ENCODE peak calls at places on chromosomes 12 and 14, in eight cellular contexts. Q, I, H, K, W, U, E and O are unnamed samples.

GRCh38 chr12:68613209-68613904 is 2.7 kb downstream of the RAP1B start:
- DNase-seq in Q (no peak), I (no peak), H (no peak), K (no peak), W (no peak), U (no peak), E (no peak), O (no peak)

GRCh38 chr12:88615490-88615889 is 35.2 kb upstream of the KITLG start:
- DNase-seq in Q (no peak), I (no peak), H (no peak), K (no peak), W (no peak), U (no peak), E (no peak), O (no peak)

GRCh38 chr12:50828121-50828520 is 14.6 kb upstream of the TMPRSS12 start:
- DNase-seq in Q (no peak), I (no peak), H (no peak), K (no peak), W (no peak), U (no peak), E (no peak), O (no peak)

GRCh38 chr12:58548801-58549200 is 371.5 kb downstream of the LRIG3 start:
- DNase-seq in Q (no peak), I (no peak), H (no peak), K (no peak), W (no peak), U (no peak), E (no peak), O (no peak)

GRCh38 chr14:67570453-67570852 is 29.6 kb downstream of the PIGH start:
- DNase-seq in Q (no peak), I (no peak), H (peak), K (no peak), W (no peak), U (no peak), E (no peak), O (no peak)

GRCh38 chr12:106493531-106493930 is 89.3 kb upstream of the RFX4 start:
- DNase-seq in Q (no peak), I (peak), H (no peak), K (no peak), W (no peak), U (no peak), E (no peak), O (no peak)

GRCh38 chr14:81416233-81416927 is 16.3 kb upstream of the STON2 start:
- DNase-seq in Q (no peak), I (no peak), H (no peak), K (no peak), W (no peak), U (no peak), E (no peak), O (no peak)

GRCh38 chr14:74905595-74906142 is 17.4 kb downstream of the RPS6KL1 start:
- DNase-seq in Q (peak), I (no peak), H (peak), K (peak), W (peak), U (no peak), E (no peak), O (peak)

GRCh38 chr14:69191340-69192111 is at the start of gene EXD2:
- DNase-seq in Q (peak), I (peak), H (peak), K (peak), W (peak), U (peak), E (peak), O (peak)

GRCh38 chr12:75294797-75295196 is 35.3 kb downstream of the CAPS2 start:
- DNase-seq in Q (no peak), I (no peak), H (no peak), K (no peak), W (no peak), U (no peak), E (no peak), O (no peak)

GRCh38 chr12:75291014-75291413 is 39.1 kb downstream of the CAPS2 start:
- DNase-seq in Q (no peak), I (no peak), H (no peak), K (no peak), W (no peak), U (no peak), E (no peak), O (no peak)

GRCh38 chr12:75294338-75294737 is 35.8 kb downstream of the CAPS2 start:
- DNase-seq in Q (no peak), I (no peak), H (no peak), K (no peak), W (no peak), U (no peak), E (no peak), O (no peak)

GRCh38 chr12:75289678-75290200 is 40.4 kb downstream of the CAPS2 start:
- DNase-seq in Q (no peak), I (peak), H (no peak), K (peak), W (no peak), U (no peak), E (peak), O (no peak)
- TF ChIP-seq CTCF in Q (peak), I (peak), H (no peak), K (peak), W (no peak), U (no peak), E (no peak), O (no peak)

DNA sequence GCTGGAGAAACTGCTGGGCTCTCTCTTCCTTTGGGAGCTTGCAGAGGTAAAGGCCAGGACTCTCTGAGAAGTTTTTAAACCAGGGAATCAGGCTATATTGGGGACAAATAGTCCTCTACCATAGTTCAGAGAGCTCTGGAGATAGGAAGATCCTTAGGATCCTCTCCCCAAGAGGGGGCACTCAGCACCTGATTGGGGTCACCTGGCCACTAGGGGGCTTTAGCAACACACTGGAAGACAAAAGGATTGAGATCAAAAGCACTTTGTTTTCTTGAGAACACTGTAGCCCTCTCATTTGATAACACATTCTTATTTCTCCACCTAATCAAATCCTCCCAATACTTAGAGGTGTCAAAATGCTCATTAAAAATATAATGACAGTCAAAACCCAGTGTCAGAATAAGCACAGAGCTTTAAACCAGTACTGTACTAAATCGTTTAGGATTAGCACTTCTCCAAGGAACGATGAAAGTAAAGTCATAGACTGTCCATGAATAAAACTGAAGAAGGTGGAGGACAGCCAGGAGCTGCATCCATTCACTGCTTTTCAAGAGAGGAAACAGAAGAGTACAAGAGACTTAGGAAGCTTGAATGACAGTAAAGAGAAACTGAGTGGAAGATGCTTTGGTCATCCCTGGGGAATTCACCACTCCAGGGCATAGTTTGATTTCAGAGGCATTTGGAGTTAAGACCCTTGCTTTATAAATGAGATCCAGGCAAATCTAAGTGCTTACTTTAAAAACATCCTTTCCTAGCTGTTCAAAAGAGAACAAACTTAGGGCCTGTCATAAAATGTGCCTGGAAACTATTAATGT is 26.5 kb downstream of the BMP4 start:
- DNase-seq in Q (peak), I (no peak), H (no peak), K (no peak), W (no peak), U (no peak), E (no peak), O (peak)
- TF ChIP-seq CTCF in Q (peak), I (peak), H (no peak), K (peak), W (no peak), U (no peak), E (peak), O (no peak)

DNA sequence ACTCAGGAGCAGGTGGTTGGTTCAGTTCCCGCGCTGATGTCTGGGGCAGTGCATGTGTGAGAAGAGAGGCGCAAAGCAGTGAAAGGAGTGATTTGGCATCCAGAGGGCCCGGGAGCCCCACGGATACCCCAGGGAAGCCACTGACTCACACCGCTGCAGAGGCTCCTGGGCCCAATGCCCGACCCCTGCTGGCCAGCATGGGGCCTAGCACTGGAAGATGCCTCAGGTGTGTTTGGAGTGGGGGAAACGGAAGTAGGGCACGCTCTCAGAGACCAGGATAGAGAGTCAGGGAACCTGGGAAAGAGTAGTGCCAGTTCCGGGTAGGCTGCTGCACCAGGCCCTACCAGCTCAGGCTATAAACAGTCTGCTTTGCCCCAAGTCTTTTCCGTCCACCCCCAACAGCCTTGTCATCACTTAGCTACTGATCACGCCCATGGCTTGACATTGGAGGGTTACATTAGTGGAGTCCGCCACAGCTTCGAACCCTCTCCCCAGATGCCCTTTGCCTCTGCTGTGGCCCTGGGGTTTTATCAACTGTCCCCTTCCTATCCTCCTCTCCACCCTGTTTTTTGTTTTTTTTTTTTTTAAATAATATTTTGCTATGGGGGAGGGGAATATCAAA is 9.5 kb upstream of the CSAD start:
- DNase-seq in Q (peak), I (no peak), H (peak), K (peak), W (peak), U (peak), E (peak), O (peak)
- TF ChIP-seq CTCF in Q (peak), I (peak), H (peak), K (peak), W (peak), U (peak), E (peak), O (peak)

GRCh38 chr12:69880566-69880965 is 55.5 kb downstream of the MYRFL start:
- DNase-seq in Q (no peak), I (no peak), H (no peak), K (no peak), W (no peak), U (no peak), E (no peak), O (no peak)
- TF ChIP-seq CTCF in Q (no peak), I (no peak), H (no peak), K (no peak), W (no peak), U (no peak), E (peak), O (no peak)

GRCh38 chr12:96236221-96236822 is 42.1 kb downstream of the ELK3 start:
- DNase-seq in Q (peak), I (no peak), H (peak), K (peak), W (no peak), U (no peak), E (peak), O (peak)
- TF ChIP-seq CTCF in Q (peak), I (no peak), H (no peak), K (peak), W (no peak), U (no peak), E (no peak), O (no peak)

GRCh38 chr14:58151701-58152568 is at the start of gene ARMH4:
- DNase-seq in Q (peak), I (peak), H (peak), K (peak), W (peak), U (peak), E (peak), O (peak)
- TF ChIP-seq CTCF in Q (no peak), I (no peak), H (no peak), K (no peak), W (no peak), U (no peak), E (no peak), O (no peak)

DNA sequence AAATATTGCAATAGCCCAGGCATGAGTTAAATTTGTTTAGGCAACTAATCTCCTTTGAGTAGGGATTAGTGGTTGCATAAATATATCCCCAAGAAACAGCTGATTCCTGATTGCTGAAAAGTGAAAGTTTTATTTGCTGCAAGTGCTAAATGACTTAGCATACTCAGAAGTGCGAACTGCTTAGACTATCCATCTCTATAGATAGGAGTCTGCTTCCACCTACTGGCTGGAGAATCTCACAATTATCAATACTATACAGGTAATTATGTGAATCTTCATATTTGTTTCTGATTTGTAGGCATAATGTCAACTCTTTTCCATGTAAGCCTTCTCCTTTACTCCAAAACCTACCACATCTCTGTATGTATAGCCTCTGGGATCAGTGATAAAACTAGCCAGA is 11.9 kb upstream of the SLCO1B3 start:
- DNase-seq in Q (no peak), I (no peak), H (no peak), K (peak), W (no peak), U (no peak), E (peak), O (no peak)
- TF ChIP-seq CTCF in Q (peak), I (peak), H (peak), K (peak), W (peak), U (no peak), E (peak), O (no peak)